ENCODE peak calls at places on chromosomes 1 and 21, in five cellular contexts. Z, Q, F, I and D are unnamed samples.

GRCh38 chr1:22949807-22950462 is 22.7 kb downstream of the LACTBL1 start:
- DNase-seq in I (no peak), Z (no peak), Q (peak), F (no peak), D (peak)

GRCh38 chr1:199160521-199161318 is 521.9 kb downstream of the PTPRC start:
- DNase-seq in I (no peak), Z (no peak), Q (no peak), F (no peak), D (no peak)

GRCh38 chr21:14533555-14534400 is 12.3 kb downstream of the SAMSN1 start:
- DNase-seq in Z (peak), I (peak), F (peak), Q (peak), D (peak)

GRCh38 chr21:29313662-29314408 is 15.1 kb downstream of the BACH1 start:
- DNase-seq in Q (no peak), Z (no peak), F (no peak), I (no peak), D (no peak)

GRCh38 chr1:108124023-108124422 is 76.1 kb downstream of the SLC25A24 start:
- DNase-seq in Q (no peak), Z (no peak), I (no peak), F (no peak), D (no peak)

GRCh38 chr1:57222307-57222706 is 201.6 kb downstream of the DAB1 start:
- DNase-seq in Q (no peak), Z (no peak), I (no peak), F (no peak), D (no peak)

GRCh38 chr1:198444792-198445191 is 95.7 kb downstream of the ATP6V1G3 start:
- DNase-seq in F (peak), I (peak), Q (peak), Z (no peak), D (peak)

GRCh38 chr1:235831148-235831547 is 35.6 kb downstream of the LYST start:
- DNase-seq in Z (peak), F (peak), Q (peak), I (peak), D (peak)

GRCh38 chr1:92934395-92935378 is 26.6 kb downstream of the DIPK1A start:
- DNase-seq in Q (peak), F (peak), I (peak), Z (no peak), D (peak)

GRCh38 chr1:226977288-226977972 is 37.3 kb downstream of the COQ8A start:
- DNase-seq in F (no peak), Q (no peak), I (no peak), Z (no peak), D (no peak)

GRCh38 chr1:206725053-206725963 is 40.6 kb downstream of the MAPKAPK2 start:
- DNase-seq in F (peak), Z (no peak), Q (peak), I (peak), D (peak)

GRCh38 chr1:222792744-222793143 is 22.1 kb upstream of the DISP1 start:
- DNase-seq in I (peak), F (peak), Z (no peak), Q (peak), D (peak)

GRCh38 chr1:225835752-225836151 is 25.8 kb downstream of the EPHX1 start:
- DNase-seq in Q (peak), I (peak), F (peak), Z (no peak), D (peak)

GRCh38 chr1:147567594-147568381 is 26.5 kb downstream of the BCL9 start:
- DNase-seq in I (no peak), F (no peak), Q (no peak), Z (no peak), D (no peak)

GRCh38 chr1:230176871-230177411 is 109.9 kb downstream of the GALNT2 start:
- DNase-seq in I (no peak), Z (no peak), F (peak), Q (peak), D (peak)

GRCh38 chr1:33342041-33342723 is 21.3 kb upstream of the A3GALT2 start:
- DNase-seq in Z (peak), Q (peak), I (peak), F (peak), D (peak)

GRCh38 chr21:46077674-46078101 is 20.2 kb upstream of the COL6A2 start:
- DNase-seq in Z (no peak), F (no peak), Q (no peak), I (no peak), D (no peak)

GRCh38 chr1:221712198-221712684 is 29.6 kb downstream of the DUSP10 start:
- DNase-seq in Q (peak), Z (peak), F (peak), I (peak), D (peak)

DNA sequence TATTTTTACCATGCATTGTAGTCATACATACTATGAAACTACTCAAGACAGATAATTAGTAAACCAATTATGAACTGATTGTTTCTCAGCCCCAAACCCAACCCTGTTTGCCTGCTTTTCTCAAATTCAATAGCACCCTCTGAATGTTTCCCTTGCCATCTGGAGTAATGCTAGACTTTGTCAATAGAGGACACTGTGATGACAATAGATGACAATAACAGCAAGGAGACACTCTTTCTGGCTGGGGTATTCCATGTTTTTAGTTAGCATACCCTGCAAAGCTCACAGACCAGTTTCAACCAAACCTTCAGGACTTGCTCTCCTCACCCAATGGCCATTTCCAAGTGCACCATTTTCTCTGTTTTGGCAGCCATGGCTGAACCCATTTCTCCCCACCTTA is 108.5 kb upstream of the LRRC7 start:
- DNase-seq in F (no peak), Z (no peak), I (no peak), Q (no peak), D (no peak)
- TF ChIP-seq CTCF in F (no peak), Z (no peak), I (no peak), Q (no peak), D (no peak)

GRCh38 chr21:25175938-25176337 is 431.3 kb downstream of the MRPL39 start:
- DNase-seq in I (no peak), Q (no peak), F (no peak), Z (no peak), D (no peak)
- TF ChIP-seq CTCF in I (no peak), Q (no peak), F (no peak), Z (no peak), D (no peak)

GRCh38 chr21:36698160-36699025 is 522 bp upstream of the SIM2 start:
- DNase-seq in Z (no peak), I (peak), Q (no peak), F (no peak), D (no peak)
- TF ChIP-seq CTCF in Z (no peak), I (no peak), Q (no peak), F (no peak), D (no peak)

DNA sequence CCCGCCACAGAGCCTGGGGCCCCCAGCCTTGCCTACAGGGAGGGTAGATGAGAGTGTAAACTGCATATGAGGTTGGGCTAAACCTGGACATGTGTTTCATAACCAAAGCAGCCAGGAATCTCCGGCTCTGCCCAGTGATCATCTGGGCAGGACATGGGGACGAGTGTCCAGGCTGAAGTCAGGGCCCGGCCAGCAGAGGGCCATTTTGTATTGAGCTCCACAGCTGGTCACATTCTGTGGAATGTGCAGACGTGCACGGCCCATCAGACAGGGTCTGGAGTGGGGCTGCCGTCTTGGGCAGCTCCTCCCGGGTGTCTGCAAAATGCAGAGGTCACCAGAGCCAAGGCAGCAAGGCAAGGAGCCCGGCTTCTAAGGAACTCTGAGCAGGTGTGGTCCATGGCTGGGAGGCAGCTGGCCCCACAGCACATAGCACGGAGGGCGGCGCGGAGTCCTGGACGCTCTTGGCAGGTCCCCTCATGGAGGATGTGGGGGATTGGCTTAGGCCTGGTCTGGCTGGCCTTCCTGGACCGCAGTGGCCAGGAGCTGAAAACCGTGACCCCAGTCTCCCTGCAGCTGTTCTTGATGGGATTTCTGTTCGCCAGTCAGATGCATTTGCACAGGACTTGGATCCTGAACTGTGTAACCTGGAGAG is 6.3 kb downstream of the LRRC3 start:
- DNase-seq in F (no peak), Q (no peak), I (no peak), Z (no peak), D (no peak)
- TF ChIP-seq CTCF in F (no peak), Q (no peak), I (no peak), Z (no peak), D (peak)

DNA sequence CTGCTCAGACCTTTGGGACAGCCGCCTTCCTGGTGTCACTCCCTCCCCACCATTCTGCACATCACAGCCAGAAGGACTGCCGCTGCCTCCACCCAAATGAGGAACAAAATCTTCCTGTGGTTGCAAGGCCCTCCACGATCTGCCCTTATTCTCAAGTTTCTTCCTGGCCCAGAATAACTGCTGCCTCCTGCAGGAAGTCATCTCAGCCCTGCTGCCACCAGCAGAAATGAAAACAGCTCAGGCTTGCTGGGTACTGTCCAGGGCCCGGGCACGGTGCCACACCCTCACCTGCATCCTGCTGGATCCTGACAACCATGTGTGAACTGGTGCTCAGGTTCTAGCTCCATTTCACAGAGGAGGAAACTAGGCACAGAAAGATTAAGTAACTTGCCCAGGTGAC is 2.8 kb downstream of the CLDN19 start:
- DNase-seq in Q (no peak), Z (peak), I (peak), F (no peak), D (no peak)
- TF ChIP-seq CTCF in Q (peak), Z (peak), I (no peak), F (no peak), D (no peak)

GRCh38 chr1:54011316-54012007 is 6.5 kb downstream of the LDLRAD1 start:
- DNase-seq in F (no peak), Z (no peak), Q (no peak), I (no peak), D (no peak)
- TF ChIP-seq CTCF in F (no peak), Z (no peak), Q (no peak), I (no peak), D (no peak)

GRCh38 chr1:35564884-35565741 is 7.5 kb downstream of the NCDN start:
- DNase-seq in Z (no peak), I (no peak), Q (no peak), F (no peak), D (no peak)
- TF ChIP-seq CTCF in Z (no peak), I (no peak), Q (no peak), F (no peak), D (no peak)

DNA sequence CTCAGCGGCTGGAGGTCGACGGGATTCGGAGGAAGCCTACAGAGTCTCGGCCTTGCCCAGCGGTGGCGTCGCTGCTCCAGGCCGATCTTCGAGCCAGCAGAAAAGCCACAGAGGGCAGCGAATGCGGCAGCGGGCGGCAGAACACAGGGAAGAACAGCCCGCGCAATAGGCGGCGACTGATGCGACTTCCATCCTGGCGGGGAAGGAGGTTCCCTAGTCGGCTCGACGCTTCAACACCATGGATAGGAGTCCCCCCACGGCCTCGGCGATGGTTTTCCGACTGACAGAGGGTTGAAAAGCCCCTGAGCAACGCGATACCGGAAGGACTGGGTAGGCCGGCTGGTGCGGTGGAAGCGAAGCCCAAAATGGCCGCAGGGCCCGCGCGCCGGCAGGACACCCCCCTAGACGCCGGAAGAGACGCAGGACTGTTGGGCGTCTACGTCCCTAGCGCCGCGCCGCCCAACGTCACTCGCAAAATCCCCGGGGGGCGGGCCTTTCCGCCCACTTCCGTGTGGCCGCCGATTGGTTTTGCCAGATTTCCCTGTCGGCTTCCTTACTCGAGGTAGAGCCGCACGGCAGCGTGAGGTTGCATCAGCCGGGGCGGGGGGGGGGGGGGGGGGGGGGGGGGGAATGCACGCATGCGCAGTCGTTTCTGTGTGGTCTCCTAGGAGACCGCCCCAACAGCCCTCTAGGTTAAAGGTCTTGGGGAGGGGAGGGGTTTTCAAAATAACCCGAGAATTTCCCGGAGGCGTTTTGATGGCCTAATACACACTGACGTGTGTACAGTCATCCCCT is at the start of gene PPP1R15B:
- DNase-seq in I (peak), F (peak), Q (peak), Z (peak), D (peak)
- TF ChIP-seq CTCF in I (no peak), F (no peak), Q (no peak), Z (no peak), D (no peak)

GRCh38 chr1:65254320-65255087 is 54.8 kb upstream of the DNAJC6 start:
- DNase-seq in Z (peak), Q (peak), I (peak), F (peak), D (no peak)
- TF ChIP-seq CTCF in Z (peak), Q (peak), I (no peak), F (no peak), D (peak)

DNA sequence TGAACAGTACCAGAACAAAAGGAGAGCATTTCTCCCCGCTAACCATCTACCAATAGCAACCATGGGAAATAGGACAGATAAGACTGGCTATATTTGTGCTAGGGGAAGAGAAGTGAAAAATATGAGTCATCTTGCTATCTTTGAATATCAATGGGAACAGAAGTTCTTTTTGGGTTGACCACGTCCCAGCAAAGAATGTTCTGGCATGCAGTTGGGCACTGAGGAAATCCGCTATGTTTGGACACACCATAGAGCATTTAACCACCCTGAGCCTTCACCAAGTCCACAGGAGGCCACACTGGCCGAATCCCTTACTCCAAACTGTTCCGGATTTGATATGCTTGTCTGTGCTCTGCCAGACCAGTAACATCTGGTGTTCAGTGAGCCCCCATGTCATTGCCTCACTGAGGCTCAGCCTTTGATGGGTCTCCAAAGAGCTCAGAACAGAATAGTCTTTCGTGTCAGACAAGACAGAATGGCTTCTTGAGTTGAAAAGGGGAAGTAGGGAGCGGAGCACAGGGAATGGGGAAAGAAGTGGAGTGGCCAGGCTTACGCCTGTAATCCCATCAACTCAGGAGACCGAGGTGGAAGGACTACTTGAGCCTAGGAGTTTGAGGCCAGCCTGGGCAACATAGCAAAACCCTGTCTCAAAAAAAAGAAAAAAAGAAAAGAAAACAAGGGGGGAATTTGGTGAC is 81.4 kb downstream of the SMYD2 start:
- DNase-seq in Q (peak), F (peak), I (no peak), Z (no peak), D (peak)
- TF ChIP-seq CTCF in Q (no peak), F (no peak), I (no peak), Z (no peak), D (no peak)